ENCODE peak calls at places on chromosomes 13 and 19, in seven cellular contexts. J, A, B, P, N, I and T are unnamed samples.

GRCh38 chr13:33742321-33742720 is 75.6 kb upstream of the RFC3 start:
- DNase-seq in P (no peak), I (no peak), B (no peak), N (no peak), A (no peak), J (no peak), T (no peak)

GRCh38 chr19:3821857-3822364 is 35.7 kb upstream of the MATK start:
- DNase-seq in A (peak), B (peak), P (peak), N (no peak), J (peak), I (peak), T (peak)

GRCh38 chr19:18879579-18880373 is 16.2 kb downstream of the CERS1 start:
- DNase-seq in I (no peak), A (peak), J (peak), B (no peak), P (peak), N (no peak), T (no peak)

GRCh38 chr13:110560606-110561334 is 752 bp downstream of the RAB20 start:
- DNase-seq in J (peak), B (peak), N (no peak), P (no peak), A (no peak), I (no peak), T (no peak)

GRCh38 chr13:51148952-51149573 is 38.0 kb upstream of the C13orf42 start:
- DNase-seq in P (peak), B (no peak), J (peak), A (no peak), I (peak), N (no peak), T (peak)

GRCh38 chr19:18060472-18060871 is 26.3 kb downstream of the IL12RB1 start:
- DNase-seq in N (no peak), J (peak), B (no peak), I (no peak), P (no peak), A (peak), T (no peak)

GRCh38 chr19:23437901-23438300 is 42.6 kb upstream of the ZNF91 start:
- DNase-seq in J (no peak), N (no peak), A (no peak), P (no peak), I (no peak), B (no peak), T (peak)

GRCh38 chr13:27171244-27171829 is at the start of gene USP12:
- DNase-seq in N (no peak), J (peak), P (no peak), B (no peak), I (no peak), A (peak), T (no peak)

GRCh38 chr13:112740502-112741131 is 50.8 kb downstream of the ATP11A start:
- DNase-seq in N (no peak), I (no peak), J (no peak), P (no peak), B (no peak), A (peak), T (no peak)

GRCh38 chr13:83883061-83883523 is 818 bp upstream of the SLITRK1 start:
- DNase-seq in J (no peak), N (no peak), P (no peak), I (no peak), B (no peak), A (no peak), T (no peak)

GRCh38 chr13:83880275-83881027 is 1.8 kb downstream of the SLITRK1 start:
- DNase-seq in A (no peak), P (no peak), I (no peak), J (no peak), N (no peak), B (no peak), T (no peak)

GRCh38 chr13:83882626-83882959 is 319 bp upstream of the SLITRK1 start:
- DNase-seq in J (no peak), I (no peak), N (no peak), A (no peak), B (no peak), P (no peak), T (no peak)

GRCh38 chr13:83881031-83881727 is 1.1 kb downstream of the SLITRK1 start:
- DNase-seq in I (no peak), P (no peak), N (no peak), A (no peak), J (no peak), B (no peak), T (no peak)

GRCh38 chr13:83881917-83882625 is at the start of gene SLITRK1:
- DNase-seq in B (no peak), J (peak), P (no peak), A (no peak), I (peak), N (peak), T (no peak)
- TF ChIP-seq JUND in B (no peak), J (no peak), P (no peak), A (no peak), I (no peak), N (no peak), T (no peak)

GRCh38 chr13:25177636-25178035 is 5.5 kb upstream of the AMER2 start:
- DNase-seq in P (no peak), A (no peak), J (no peak), B (no peak), N (no peak), I (no peak), T (no peak)

GRCh38 chr13:25177012-25177411 is 4.9 kb upstream of the AMER2 start:
- DNase-seq in P (no peak), B (no peak), I (no peak), A (no peak), N (no peak), J (no peak), T (no peak)

GRCh38 chr13:25175026-25175425 is 2.9 kb upstream of the AMER2 start:
- DNase-seq in N (no peak), I (no peak), A (no peak), J (no peak), B (no peak), P (no peak), T (no peak)

GRCh38 chr13:25174304-25174703 is 2.2 kb upstream of the AMER2 start:
- DNase-seq in B (no peak), A (no peak), J (no peak), P (no peak), N (no peak), I (no peak), T (no peak)

GRCh38 chr13:25175431-25175830 is 3.3 kb upstream of the AMER2 start:
- DNase-seq in B (no peak), A (no peak), N (no peak), J (no peak), I (no peak), P (no peak), T (no peak)
- TF ChIP-seq JUND in B (no peak), A (no peak), N (no peak), J (no peak), I (no peak), P (no peak), T (no peak)

GRCh38 chr13:77532983-77533382 is 2.5 kb upstream of the SCEL start:
- DNase-seq in B (no peak), I (no peak), A (no peak), N (no peak), J (no peak), P (no peak), T (no peak)

GRCh38 chr13:77537302-77537919 is 1.9 kb downstream of the SCEL start:
- DNase-seq in P (no peak), J (no peak), B (no peak), I (no peak), A (no peak), N (no peak), T (no peak)

GRCh38 chr13:77533875-77534788 is 1.4 kb upstream of the SCEL start:
- DNase-seq in N (no peak), J (no peak), I (no peak), A (no peak), P (no peak), B (no peak), T (no peak)

GRCh38 chr13:77536358-77536757 is 852 bp downstream of the SCEL start:
- DNase-seq in P (no peak), J (no peak), A (no peak), I (no peak), N (no peak), B (no peak), T (no peak)

DNA sequence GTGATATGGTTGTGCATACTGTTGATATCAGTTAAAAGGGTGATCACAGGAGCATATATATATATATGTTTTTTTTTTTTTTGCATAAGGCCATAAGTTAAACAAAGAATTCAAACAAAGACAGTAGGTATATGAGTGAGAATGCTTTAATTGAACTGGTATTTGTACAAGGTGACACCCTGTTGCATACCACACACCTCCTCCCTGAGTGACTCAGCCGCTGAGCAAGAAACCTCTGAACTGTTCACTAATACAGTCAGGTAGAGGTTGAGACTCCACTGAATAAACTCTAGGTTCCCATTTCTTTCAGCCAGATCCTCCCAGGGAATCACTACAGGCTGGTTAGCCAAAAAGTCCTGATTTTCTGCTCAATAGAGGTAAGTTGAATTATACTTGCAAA is at the start of gene SCEL:
- DNase-seq in J (no peak), A (no peak), N (no peak), B (no peak), I (no peak), P (peak), T (no peak)
- TF ChIP-seq JUND in J (no peak), A (no peak), N (no peak), B (no peak), I (no peak), P (no peak), T (no peak)

GRCh38 chr19:45790942-45791341 is 1.7 kb downstream of the DMWD start:
- DNase-seq in A (no peak), B (no peak), N (no peak), P (no peak), J (no peak), I (no peak), T (no peak)
- TF ChIP-seq JUND in A (no peak), B (no peak), N (no peak), P (no peak), J (no peak), I (no peak), T (no peak)

DNA sequence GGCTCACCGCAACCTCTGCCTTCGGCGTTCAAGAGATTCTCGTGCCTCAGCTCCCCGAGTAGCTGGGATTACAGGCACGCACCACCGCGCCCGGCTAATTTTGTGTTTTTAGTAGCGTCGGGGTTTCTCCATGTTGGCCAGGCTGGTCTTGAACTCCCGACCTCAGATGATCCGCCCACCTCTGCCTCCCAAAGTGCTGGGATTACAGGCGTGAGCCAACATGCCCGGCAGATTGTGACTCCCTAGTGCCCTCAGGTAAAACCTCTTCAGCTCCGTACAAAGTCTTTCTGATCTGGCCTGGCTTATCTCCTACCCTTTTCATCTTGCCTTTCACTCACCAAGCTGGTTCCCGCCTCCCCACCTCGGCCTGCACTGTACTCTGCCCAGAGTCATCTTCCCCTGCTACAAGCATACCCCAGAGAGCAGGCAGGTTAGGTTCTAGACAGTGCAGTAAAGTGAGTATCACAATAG is 15.0 kb downstream of the BICRA start:
- DNase-seq in I (no peak), B (peak), J (no peak), P (no peak), N (no peak), A (no peak), T (no peak)
- TF ChIP-seq JUND in I (no peak), B (no peak), J (no peak), P (no peak), N (no peak), A (no peak), T (no peak)

DNA sequence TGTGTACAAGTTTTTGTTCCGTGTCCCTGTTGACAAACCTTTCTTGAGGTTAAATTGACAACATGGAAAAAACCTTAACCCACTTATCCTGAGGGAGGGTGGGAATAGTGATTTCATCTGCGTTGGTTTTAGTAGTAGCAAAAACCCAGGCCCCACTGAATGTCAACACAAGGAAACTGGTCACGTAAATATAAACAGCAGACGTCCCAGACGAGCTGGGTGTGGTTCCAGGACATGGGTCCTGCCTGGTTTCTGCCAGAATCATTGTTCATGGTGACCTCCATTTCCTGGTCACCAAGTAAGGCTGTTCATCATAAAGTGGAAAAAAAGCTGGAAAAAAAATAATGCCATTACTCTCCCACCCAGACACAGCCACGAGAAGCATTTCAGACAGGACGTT is 16.9 kb upstream of the F2RL3 start:
- DNase-seq in J (no peak), B (no peak), P (no peak), I (no peak), N (no peak), A (no peak), T (no peak)
- TF ChIP-seq JUND in J (no peak), B (no peak), P (no peak), I (no peak), N (no peak), A (no peak), T (no peak)